ENCODE peak calls at places on chromosomes 6 and 20, in five cellular contexts. D, U, R, X and N are unnamed samples.

GRCh38 chr20:35369804-35370203 is 42.0 kb downstream of the UQCC1 start:
- DNase-seq in D (peak; percentile 43), U (no peak), R (peak; percentile 83), X (no peak), N (peak; percentile 87)

GRCh38 chr6:119758385-119758784 is 408.8 kb upstream of the MAN1A1 start:
- DNase-seq in D (no peak), U (no peak), R (no peak), X (no peak), N (no peak)

GRCh38 chr20:44495802-44496481 is 20.3 kb downstream of the TTPAL start:
- DNase-seq in D (no peak), U (no peak), R (peak; percentile 98), X (no peak), N (peak; percentile 99)

GRCh38 chr20:60895363-60896079 is 356.5 kb upstream of the CDH4 start:
- DNase-seq in D (no peak), U (no peak), R (no peak), X (no peak), N (no peak)

GRCh38 chr6:97771356-97771755 is 488.3 kb upstream of the MMS22L start:
- DNase-seq in D (no peak), U (no peak), R (no peak), X (no peak), N (no peak)

GRCh38 chr20:36519944-36520343 is 21.4 kb upstream of the MYL9 start:
- DNase-seq in D (no peak), U (no peak), R (no peak), X (no peak), N (peak; percentile 26)

GRCh38 chr6:20332441-20333006 is 69.2 kb upstream of the E2F3 start:
- DNase-seq in D (peak; percentile 78), U (no peak), R (no peak), X (no peak), N (no peak)

GRCh38 chr6:137432054-137432545 is 62.1 kb downstream of the OLIG3 start:
- DNase-seq in D (no peak), U (no peak), R (no peak), X (no peak), N (no peak)

GRCh38 chr6:107660839-107661238 is 163.3 kb downstream of the SCML4 start:
- DNase-seq in D (no peak), U (no peak), R (no peak), X (no peak), N (no peak)

GRCh38 chr6:137881522-137881886 is 14.4 kb downstream of the TNFAIP3 start:
- DNase-seq in D (no peak), U (no peak), R (no peak), X (no peak), N (no peak)

GRCh38 chr20:12237772-12238171 is 320.1 kb downstream of the BTBD3 start:
- DNase-seq in D (no peak), U (no peak), R (no peak), X (no peak), N (no peak)

GRCh38 chr6:98834060-98835031 is at the start of gene POU3F2:
- DNase-seq in D (peak; percentile 98), U (peak; percentile 98), R (peak; percentile 83), X (peak; percentile 88), N (peak; percentile 77)

GRCh38 chr6:151773382-151773781 is 34.1 kb upstream of the ESR1 start:
- DNase-seq in D (no peak), U (no peak), R (no peak), X (no peak), N (no peak)

GRCh38 chr6:151772436-151772835 is 35.0 kb upstream of the ESR1 start:
- DNase-seq in D (no peak), U (no peak), R (no peak), X (no peak), N (no peak)
- H3K18ac ChIP-seq in D (no peak overlapping the region), U (no peak overlapping the region), R (no peak overlapping the region), X (no peak overlapping the region), N (no peak overlapping the region)

GRCh38 chr6:143695106-143696059 is 17.6 kb downstream of the PHACTR2 start:
- DNase-seq in D (no peak), U (no peak), R (no peak), X (no peak), N (no peak)
- H3K18ac ChIP-seq in D (peak overlapping the region; percentile 56), U (no peak overlapping the region), R (no peak overlapping the region), X (no peak overlapping the region), N (no peak overlapping the region)

GRCh38 chr6:7042056-7042653 is 65.6 kb upstream of the RREB1 start:
- DNase-seq in D (peak; percentile 50), U (no peak), R (peak; percentile 34), X (no peak), N (no peak)

GRCh38 chr6:7045331-7045730 is 62.4 kb upstream of the RREB1 start:
- DNase-seq in D (no peak), U (no peak), R (no peak), X (no peak), N (no peak)

GRCh38 chr6:7045746-7046145 is 62.0 kb upstream of the RREB1 start:
- DNase-seq in D (no peak), U (no peak), R (no peak), X (no peak), N (no peak)

GRCh38 chr6:7041511-7042026 is 66.2 kb upstream of the RREB1 start:
- DNase-seq in D (peak; percentile 92), U (no peak), R (no peak), X (no peak), N (no peak)

DNA sequence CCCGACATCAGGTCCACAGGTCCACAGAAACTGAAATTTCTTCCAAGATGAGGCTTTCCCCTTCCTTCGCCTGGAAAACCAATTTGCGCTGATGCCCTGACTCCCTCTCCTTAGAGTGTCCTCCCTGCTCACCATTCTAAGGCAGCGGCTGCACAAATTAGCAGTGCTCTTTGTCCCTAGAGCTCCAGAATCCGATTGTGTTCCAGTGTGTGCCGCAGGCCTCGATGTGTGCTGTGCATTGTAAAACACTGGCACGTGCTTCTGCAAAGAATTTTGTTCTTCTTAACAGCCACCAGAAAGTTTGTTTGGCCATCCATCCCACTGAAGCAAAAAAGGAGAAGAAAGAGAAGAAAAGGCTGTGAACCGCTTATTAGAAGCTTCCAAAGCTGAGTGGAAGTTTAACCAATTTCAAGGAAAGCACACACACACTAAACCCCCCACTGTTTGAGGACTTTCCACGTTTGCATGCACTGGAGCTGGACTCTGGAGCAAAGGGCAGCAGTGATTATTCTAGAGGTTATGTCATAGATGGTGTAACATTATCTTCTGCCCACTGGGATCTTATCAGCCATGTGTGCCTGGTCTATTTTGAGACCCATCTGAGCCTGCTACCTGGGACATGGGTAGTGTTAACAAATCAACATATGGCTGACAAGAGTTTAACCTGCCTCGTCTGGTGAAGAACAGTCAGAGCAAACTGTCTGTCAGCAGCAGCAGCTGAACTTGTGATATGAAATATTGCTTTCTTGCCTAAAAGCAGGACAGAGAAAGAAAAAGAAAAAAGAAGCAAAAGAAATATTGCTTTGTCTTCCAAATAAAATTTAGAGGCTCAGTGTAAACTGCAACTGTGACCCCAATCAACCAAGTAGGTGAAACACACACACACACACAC is 64.9 kb upstream of the RREB1 start:
- DNase-seq in D (peak; percentile 65), U (no peak), R (peak; percentile 34), X (no peak), N (no peak)
- H3K18ac ChIP-seq in D (peak overlapping the region; percentile 42), U (no peak overlapping the region), R (peak overlapping the region; percentile 82), X (no peak overlapping the region), N (no peak overlapping the region)

DNA sequence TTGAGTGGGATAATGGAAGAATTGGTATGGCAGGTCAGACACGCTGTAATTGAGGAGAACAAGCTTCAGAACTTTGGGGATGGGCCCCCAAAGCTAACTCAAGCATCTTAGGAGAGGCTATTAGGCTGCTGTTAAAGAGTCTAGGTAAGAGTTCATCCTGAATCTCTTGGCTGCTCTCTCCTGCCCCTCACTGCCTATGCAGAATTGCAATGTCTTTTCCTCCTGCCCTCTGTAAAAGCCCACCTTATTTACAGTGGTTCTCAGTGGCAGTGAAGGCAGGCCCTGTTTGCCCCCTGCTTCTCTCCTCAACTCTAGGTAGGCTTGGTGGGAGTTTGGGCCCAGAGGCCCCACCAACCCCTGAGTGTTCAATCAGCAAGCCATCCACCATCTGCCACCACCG is 55.0 kb downstream of the LYRM2 start:
- DNase-seq in D (peak; percentile 39), U (no peak), R (no peak), X (no peak), N (no peak)
- H3K18ac ChIP-seq in D (peak overlapping the region; percentile 85), U (no peak overlapping the region), R (no peak overlapping the region), X (no peak overlapping the region), N (no peak overlapping the region)